ENCODE peak calls at places on chromosome 18, in six cellular contexts. F is T-cell; X is activated CD8-positive, alpha-beta memory T cell treated with anti-CD3 and anti-CD28 coated beads for 48 hours; W is left cardiac atrium; H is H9; D is memory B cell. G is an unnamed sample.

GRCh38 chr18:23585007-23585871 is 1.1 kb downstream of the NPC1 start:
- DNase-seq in X (no peak), D (peak; percentile 17), H (no peak), F (no peak), W (peak; percentile 34), G (no peak)

GRCh38 chr18:56696966-56697365 is 45.8 kb downstream of the WDR7 start:
- DNase-seq in H (no peak), F (no peak), D (no peak), W (no peak), X (no peak), G (no peak)

GRCh38 chr18:79883461-79884295 is 67.8 kb downstream of the SLC66A2 start:
- DNase-seq in H (peak; percentile 20), W (no peak), X (no peak), D (no peak), F (no peak), G (peak; percentile 12)

GRCh38 chr18:42181474-42181873 is 226.4 kb downstream of the PIK3C3 start:
- DNase-seq in F (no peak), X (no peak), W (no peak), D (no peak), H (no peak), G (no peak)

GRCh38 chr18:3245853-3246635 is 1.6 kb upstream of the MYL12A start:
- DNase-seq in X (peak; percentile 49), H (peak; percentile 92), F (peak; percentile 70), D (peak; percentile 65), W (peak; percentile 92), G (peak; percentile 95)

GRCh38 chr18:77308216-77308615 is 58.6 kb downstream of the GALR1 start:
- DNase-seq in X (no peak), F (no peak), D (no peak), W (no peak), H (no peak), G (no peak)

GRCh38 chr18:51235011-51235789 is 37.7 kb upstream of the MEX3C start:
- DNase-seq in H (no peak), F (no peak), X (no peak), W (no peak), D (no peak), G (no peak)

GRCh38 chr18:74539289-74539688 is 5.0 kb downstream of the CNDP1 start:
- DNase-seq in F (no peak), H (no peak), D (no peak), W (no peak), X (no peak), G (no peak)